ENCODE peak calls at places on chromosomes 13 and 19, in six cellular contexts. L is NT2/D1; F is glutamatergic neuron; V is left colon; Y is activated T-cell treated with anti-CD3 and anti-CD28 coated beads, Interleukin-2, amount 50 U/mL, for 4 hours; J is GM04503. S is an unnamed sample.

GRCh38 chr19:57664269-57665127 is 4.2 kb upstream of the ZSCAN4 start:
- DNase-seq in F (peak), V (peak), J (no peak), Y (no peak), L (peak), S (peak)

GRCh38 chr13:18951412-18951811 is 230.2 kb downstream of the TUBA3C start:
- DNase-seq in V (no peak), J (no peak), Y (no peak), F (no peak), L (no peak), S (no peak)

GRCh38 chr13:114099191-114099590 is 33.2 kb downstream of the RASA3 start:
- DNase-seq in L (no peak), V (peak), Y (peak), F (peak), J (peak), S (no peak)

GRCh38 chr19:47609885-47610545 is 1.1 kb downstream of the BICRA start:
- DNase-seq in J (no peak), F (peak), L (no peak), V (peak), Y (peak), S (peak)

GRCh38 chr19:57643734-57644133 is 10.8 kb downstream of the ZNF211 start:
- DNase-seq in Y (no peak), F (no peak), J (no peak), V (no peak), L (no peak), S (no peak)

GRCh38 chr13:46778879-46779278 is 18.1 kb downstream of the ESD start:
- DNase-seq in F (no peak), V (no peak), Y (no peak), L (no peak), J (no peak), S (no peak)

GRCh38 chr19:35162471-35163326 is 8.2 kb downstream of the FXYD5 start:
- DNase-seq in V (no peak), F (no peak), L (no peak), Y (no peak), J (no peak), S (no peak)

GRCh38 chr13:31046711-31047279 is 114.3 kb downstream of the TEX26 start:
- DNase-seq in J (no peak), Y (no peak), F (peak), V (peak), L (no peak), S (no peak)

GRCh38 chr13:113786262-113786841 is 27.3 kb downstream of the TMEM255B start:
- DNase-seq in F (no peak), Y (no peak), J (no peak), L (no peak), V (no peak), S (no peak)

S was measured in naive thymus-derived CD4-positive, alpha-beta T cell.